ENCODE peak calls at places on chromosomes 7 and 10, in five cellular contexts. J, K, D, T and I are unnamed samples.

GRCh38 chr7:30382607-30383006 is 96.0 kb downstream of the NOD1 start:
- DNase-seq in J (no peak), D (no peak), K (no peak), T (no peak), I (no peak)

GRCh38 chr7:109387530-109387929 is 817.9 kb downstream of the DNAJB9 start:
- DNase-seq in T (peak), J (no peak), K (no peak), D (no peak), I (no peak)

GRCh38 chr10:132859084-132859855 is 73.3 kb upstream of the NKX6-2 start:
- DNase-seq in D (no peak), T (no peak), J (no peak), K (no peak), I (no peak)

GRCh38 chr7:154415709-154416399 is 363.7 kb downstream of the DPP6 start:
- DNase-seq in T (no peak), D (no peak), K (no peak), J (no peak), I (no peak)

GRCh38 chr7:157840913-157841756 is 504.3 kb downstream of the DNAJB6 start:
- DNase-seq in D (no peak), T (no peak), J (no peak), K (no peak), I (no peak)

GRCh38 chr10:96511044-96511945 is 2.4 kb downstream of the TLL2 start:
- DNase-seq in D (peak), J (no peak), T (peak), K (peak), I (peak)

GRCh38 chr10:79243211-79244067 is 103.8 kb upstream of the PPIF start:
- DNase-seq in T (peak), D (no peak), K (no peak), J (peak), I (peak)

GRCh38 chr10:32646535-32646934 is 200.6 kb downstream of the CCDC7 start:
- DNase-seq in T (no peak), D (no peak), J (no peak), K (no peak), I (no peak)

GRCh38 chr7:73715648-73716317 is 3.7 kb downstream of the STX1A start:
- DNase-seq in T (peak), K (peak), D (peak), J (no peak), I (no peak)

DNA sequence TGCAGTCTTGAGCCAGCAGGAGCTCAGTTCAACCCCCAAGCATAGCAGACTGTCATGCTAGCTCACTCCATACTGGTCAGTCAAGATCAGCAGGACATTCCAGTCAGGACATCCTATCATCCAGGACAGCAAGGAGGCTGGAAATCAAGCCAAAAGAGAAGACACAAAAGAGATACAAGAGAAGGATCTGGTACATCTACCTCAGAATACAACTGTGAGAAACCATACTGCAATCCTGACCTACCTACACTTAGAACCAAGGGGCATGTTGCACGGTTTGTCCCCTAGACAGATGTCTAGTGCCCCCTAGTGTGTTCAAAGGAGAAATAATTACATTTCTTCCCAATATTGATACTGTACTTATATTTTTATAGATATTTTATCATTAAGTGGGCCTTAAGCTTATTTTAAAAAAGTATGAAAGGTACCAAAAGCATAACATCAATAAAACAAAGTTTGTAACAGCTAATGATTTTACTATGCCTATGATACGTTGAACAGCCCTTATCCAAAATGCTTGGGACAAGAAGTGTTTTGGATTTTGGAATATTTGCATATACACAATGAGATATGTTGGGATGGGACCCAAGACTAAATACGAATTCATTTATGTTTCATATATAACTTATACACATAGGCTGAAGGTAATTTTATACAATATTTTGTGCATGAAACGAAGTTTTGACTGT is 26.7 kb downstream of the ERCC6 start:
- DNase-seq in K (peak), J (peak), D (peak), T (peak), I (peak)
- TF ChIP-seq CTCF in K (peak), J (peak), D (peak), T (peak), I (peak)

DNA sequence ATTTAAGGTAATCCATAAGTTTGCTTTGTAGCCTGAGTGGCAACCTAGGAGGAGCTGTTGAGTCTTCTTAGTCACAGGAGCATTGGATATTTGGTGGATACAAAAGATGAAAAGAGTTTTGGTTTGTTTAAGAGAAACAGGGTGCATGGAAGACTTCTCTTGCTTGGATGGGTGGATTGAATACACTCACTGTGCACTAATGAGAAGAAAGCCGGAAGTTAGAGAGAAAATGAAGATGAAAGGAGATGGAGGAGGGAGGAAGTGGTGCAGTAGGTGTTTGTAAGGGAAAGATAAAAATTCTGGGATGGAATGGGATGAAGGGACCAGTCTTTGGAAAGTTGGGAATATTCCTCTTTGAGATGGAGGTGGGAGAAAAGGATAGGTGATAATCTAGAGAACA is 7.7 kb downstream of the MDFIC start:
- DNase-seq in D (no peak), T (no peak), J (peak), K (no peak), I (no peak)
- TF ChIP-seq CTCF in D (peak), T (no peak), J (peak), K (peak), I (no peak)

DNA sequence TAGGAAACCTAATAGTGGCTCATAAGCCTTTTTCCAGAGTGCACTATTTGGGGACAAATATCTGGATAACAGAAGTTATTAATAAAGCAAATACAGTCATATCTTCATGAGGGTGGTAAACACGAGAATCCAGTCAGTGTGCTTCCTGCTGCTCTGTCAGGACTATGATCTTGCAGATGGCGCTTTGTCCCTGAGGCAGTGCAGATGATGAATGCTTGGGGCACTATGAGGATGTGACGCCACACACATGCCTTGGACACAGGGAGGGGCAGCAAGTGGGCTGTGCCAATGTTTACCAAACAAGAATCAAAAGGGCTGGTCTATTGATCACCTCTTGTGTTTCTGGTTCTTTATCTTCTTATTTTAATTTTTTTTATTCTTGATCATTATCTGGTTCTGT is 79.8 kb downstream of the GAD2 start:
- DNase-seq in K (no peak), J (no peak), T (no peak), D (no peak), I (no peak)
- TF ChIP-seq CTCF in K (no peak), J (no peak), T (no peak), D (no peak), I (no peak)

GRCh38 chr10:42871823-42872222 is 89.2 kb downstream of the BMS1 start:
- DNase-seq in T (peak), D (no peak), K (no peak), J (no peak), I (no peak)
- TF ChIP-seq CTCF in T (no peak), D (no peak), K (no peak), J (no peak), I (no peak)

GRCh38 chr7:20343211-20343610 is 12.5 kb downstream of the ITGB8 start:
- DNase-seq in J (no peak), D (no peak), K (no peak), T (no peak), I (no peak)
- TF ChIP-seq CTCF in J (no peak), D (no peak), K (no peak), T (peak), I (no peak)

GRCh38 chr7:152076940-152077933 is 51.8 kb downstream of the GALNT11 start:
- DNase-seq in K (no peak), J (no peak), T (no peak), D (peak), I (no peak)

GRCh38 chr7:152074673-152075072 is 49.2 kb downstream of the GALNT11 start:
- DNase-seq in K (no peak), J (no peak), D (no peak), T (no peak), I (no peak)

GRCh38 chr7:152073352-152073751 is 47.9 kb downstream of the GALNT11 start:
- DNase-seq in T (no peak), K (no peak), J (no peak), D (no peak), I (no peak)

GRCh38 chr7:152078025-152078424 is 52.6 kb downstream of the GALNT11 start:
- DNase-seq in J (no peak), K (no peak), D (no peak), T (no peak), I (no peak)

DNA sequence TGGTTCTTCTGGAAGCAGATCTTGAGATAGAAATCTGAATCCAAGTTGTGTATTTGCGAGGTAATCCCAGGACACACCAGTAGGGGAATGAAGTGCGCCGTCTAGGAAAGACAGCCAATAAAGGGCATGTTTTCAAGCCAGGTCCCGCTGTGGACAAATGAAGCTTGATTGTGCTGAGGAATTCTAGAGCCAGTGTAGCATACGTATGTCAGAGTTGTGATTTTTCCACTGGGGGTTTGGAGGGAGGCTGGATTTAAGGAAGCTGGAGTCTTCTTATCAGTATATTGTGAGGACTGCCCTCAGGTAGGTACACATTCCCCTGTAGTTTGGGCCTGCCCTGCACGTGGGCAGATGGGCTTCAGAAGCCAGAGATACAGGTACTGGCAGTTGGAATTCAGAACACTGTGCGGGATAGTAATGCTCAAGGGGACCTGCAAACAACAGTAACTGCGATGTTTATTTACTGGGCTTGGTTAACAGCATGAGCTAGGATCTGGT is 50.9 kb downstream of the GALNT11 start:
- DNase-seq in D (peak), T (peak), K (peak), J (no peak), I (no peak)
- TF ChIP-seq CTCF in D (peak), T (peak), K (peak), J (peak), I (no peak)

GRCh38 chr10:23437987-23438546 is 808 bp upstream of the OTUD1 start:
- DNase-seq in T (no peak), K (no peak), J (no peak), D (no peak), I (no peak)

GRCh38 chr10:23439920-23440875 is 1.3 kb downstream of the OTUD1 start:
- DNase-seq in K (peak), T (no peak), J (peak), D (peak), I (peak)

GRCh38 chr10:23442936-23443335 is 4.1 kb downstream of the OTUD1 start:
- DNase-seq in K (no peak), D (peak), T (no peak), J (no peak), I (no peak)

GRCh38 chr10:23438547-23439451 is at the start of gene OTUD1:
- DNase-seq in J (peak), T (peak), K (peak), D (peak), I (peak)

GRCh38 chr10:23439452-23439919 is 611 bp downstream of the OTUD1 start:
- DNase-seq in K (peak), T (peak), D (peak), J (peak), I (peak)
- TF ChIP-seq CTCF in K (no peak), T (no peak), D (no peak), J (no peak), I (no peak)